ENCODE peak calls at places on chromosome 3, in ten cellular contexts. F is H9, T is fibroblast of lung, N is brain microvascular endothelial cell, O is IMR-90, V is adrenal gland, K is lower lobe of right lung, S is HCT116, I is heart right ventricle, D is tibial artery. P is an unnamed sample.

GRCh38 chr3:72134989-72135451 is 350.1 kb upstream of the PROK2 start:
- DNase-seq in S (no peak), V (no peak), N (no peak), I (no peak), D (no peak), T (no peak), O (no peak), F (no peak), K (no peak), P (no peak)

GRCh38 chr3:174462908-174463307 is 396.2 kb upstream of the NAALADL2 start:
- DNase-seq in T (no peak), K (no peak), N (no peak), I (no peak), D (no peak), V (no peak), F (no peak), O (peak; percentile 38), S (no peak), P (no peak)

GRCh38 chr3:170517251-170517945 is 68.5 kb downstream of the SLC7A14 start:
- DNase-seq in I (no peak), O (no peak), S (no peak), N (no peak), K (no peak), V (no peak), D (no peak), T (no peak), F (no peak), P (no peak)

GRCh38 chr3:43796041-43796596 is 105.4 kb downstream of the ABHD5 start:
- DNase-seq in V (no peak), T (no peak), F (no peak), O (no peak), D (no peak), K (no peak), I (no peak), N (no peak), S (no peak), P (peak; percentile 7)

GRCh38 chr3:44845528-44846520 is 15.9 kb upstream of the TMEM42 start:
- DNase-seq in O (peak; percentile 59), I (no peak), K (no peak), S (no peak), N (peak; percentile 57), V (peak; percentile 74), T (no peak), F (no peak), D (no peak), P (no peak)

GRCh38 chr3:79183496-79183895 is 584.3 kb downstream of the ROBO1 start:
- DNase-seq in T (no peak), O (no peak), S (no peak), F (no peak), V (no peak), K (no peak), N (no peak), D (no peak), I (no peak), P (no peak)

GRCh38 chr3:68893600-68894239 is 38.6 kb downstream of the TAFA4 start:
- DNase-seq in T (peak; percentile 65), O (peak; percentile 44), V (no peak), D (no peak), K (no peak), I (no peak), F (no peak), N (peak; percentile 18), S (no peak), P (peak; percentile 2)

GRCh38 chr3:36738701-36739100 is 25.7 kb downstream of the DCLK3 start:
- DNase-seq in D (no peak), O (no peak), T (peak; percentile 8), K (no peak), I (peak; percentile 84), V (no peak), N (peak; percentile 47), S (no peak), F (no peak), P (no peak)

GRCh38 chr3:184848934-184849333 is 37.0 kb downstream of the VPS8 start:
- DNase-seq in N (no peak), V (no peak), F (no peak), D (no peak), O (no peak), T (no peak), K (no peak), S (no peak), I (no peak), P (no peak)

GRCh38 chr3:109373933-109374332 is 36.6 kb upstream of the DPPA4 start:
- DNase-seq in O (no peak), F (no peak), K (no peak), D (no peak), T (no peak), S (no peak), V (no peak), I (no peak), N (no peak), P (no peak)

GRCh38 chr3:123872621-123873020 is 11.5 kb downstream of the MYLK start:
- DNase-seq in D (no peak), N (no peak), V (no peak), K (no peak), T (no peak), F (no peak), I (no peak), O (no peak), S (no peak), P (no peak)

GRCh38 chr3:29694331-29694730 is 413.5 kb downstream of the RBMS3 start:
- DNase-seq in S (no peak), F (no peak), O (no peak), N (no peak), T (no peak), V (no peak), D (no peak), I (no peak), K (no peak), P (no peak)

GRCh38 chr3:9779721-9780450 is 10.1 kb upstream of the CAMK1 start:
- DNase-seq in T (no peak), K (peak; percentile 57), V (no peak), N (no peak), O (no peak), I (no peak), S (no peak), D (no peak), F (no peak), P (no peak)

GRCh38 chr3:139225551-139225950 is 118.3 kb upstream of the MRPS22 start:
- DNase-seq in O (peak; percentile 15), F (no peak), V (peak; percentile 26), I (no peak), S (no peak), N (no peak), K (no peak), T (no peak), D (no peak), P (no peak)

GRCh38 chr3:147654827-147655226 is 245.7 kb downstream of the ZIC1 start:
- DNase-seq in K (no peak), S (no peak), F (no peak), O (no peak), T (peak; percentile 34), D (no peak), V (no peak), I (no peak), N (peak; percentile 33), P (no peak)

GRCh38 chr3:122864498-122864897 is 69.6 kb downstream of the SLC49A4 start:
- DNase-seq in D (no peak), N (no peak), V (no peak), O (no peak), K (no peak), F (no peak), S (no peak), T (no peak), I (no peak), P (no peak)

GRCh38 chr3:36763850-36764703 is at the start of gene DCLK3:
- DNase-seq in V (no peak), K (no peak), S (no peak), F (peak; percentile 48), T (no peak), N (no peak), O (no peak), I (peak; percentile 38), D (no peak), P (no peak)

DNA sequence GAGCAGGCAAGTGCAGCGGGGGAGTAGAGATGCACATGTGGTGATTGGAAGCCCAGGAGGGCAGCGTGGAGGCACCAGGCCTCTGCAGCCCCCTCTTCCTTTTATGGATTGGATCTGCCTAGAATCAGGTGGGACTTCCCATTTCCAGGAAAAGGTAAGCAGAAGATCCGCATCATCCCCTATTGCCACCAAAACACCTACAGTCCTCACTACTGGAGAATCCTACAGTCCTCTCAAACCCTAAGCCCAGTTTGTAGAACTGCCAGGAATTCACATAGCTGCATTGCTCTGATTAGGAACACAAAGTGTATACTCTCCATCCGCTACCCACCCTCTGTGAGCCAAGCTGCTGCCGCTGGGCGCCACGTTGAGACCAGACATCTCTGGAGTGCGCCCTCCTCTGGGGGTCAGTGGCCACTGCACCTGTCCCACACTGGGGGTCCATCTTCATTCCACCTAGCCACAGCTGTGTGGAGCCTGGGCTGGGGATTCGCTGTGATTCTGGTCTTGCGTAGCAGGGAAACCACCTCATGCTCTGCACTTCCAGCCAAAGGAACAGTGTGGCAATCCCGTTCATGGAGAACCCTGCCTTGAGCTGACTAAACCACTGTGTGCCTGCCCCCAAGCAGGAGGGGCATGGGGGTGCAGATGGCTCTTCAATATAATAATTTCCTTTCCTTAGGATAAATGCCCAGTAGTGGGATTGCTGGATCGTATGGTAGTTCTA is 88.9 kb upstream of the PTX3 start:
- DNase-seq in F (peak; percentile 89), V (no peak), S (no peak), D (no peak), O (no peak), I (no peak), T (no peak), N (no peak), K (no peak), P (no peak)
- TF ChIP-seq CTCF in F (peak; percentile 93), V (no peak), S (peak; percentile 65), D (no peak), O (no peak), I (no peak), T (peak; percentile 10), N (peak; percentile 62), K (no peak), P (peak; percentile 22)

GRCh38 chr3:116226245-116226644 is 219.0 kb downstream of the LSAMP start:
- DNase-seq in V (no peak), T (no peak), F (no peak), I (no peak), S (no peak), N (no peak), D (no peak), O (no peak), K (no peak), P (no peak)
- H3K27ac ChIP-seq in V (no peak overlapping the region), T (no peak overlapping the region), F (no peak overlapping the region), I (no peak overlapping the region), S (no peak overlapping the region), N (no peak overlapping the region), D (no peak overlapping the region), O (no peak overlapping the region), K (no peak overlapping the region), P (no peak overlapping the region)

DNA sequence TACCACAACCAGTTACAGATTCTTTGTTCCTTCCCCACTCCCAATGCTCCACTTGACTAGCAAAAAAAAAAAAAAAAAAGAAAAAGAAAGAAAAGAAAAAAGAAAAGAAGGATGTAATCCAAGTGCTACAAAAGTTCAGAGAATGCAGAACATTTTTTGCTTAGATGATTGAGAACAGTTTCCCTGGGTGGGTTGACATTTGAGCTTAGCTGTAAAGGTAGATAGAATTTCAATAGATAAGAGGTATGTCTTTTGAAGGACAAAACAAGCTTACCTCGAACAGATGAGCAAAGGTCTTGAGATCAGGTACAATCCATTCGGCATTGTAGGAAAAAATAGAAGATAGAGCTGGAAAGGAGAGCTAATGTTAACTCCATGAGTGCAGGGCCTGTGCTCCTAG is 344.6 kb upstream of the NECTIN3 start:
- DNase-seq in I (no peak), V (no peak), K (no peak), S (no peak), F (no peak), D (no peak), O (no peak), N (no peak), T (no peak), P (no peak)
- TF ChIP-seq CTCF in I (no peak), V (no peak), K (no peak), S (no peak), F (no peak), D (no peak), O (no peak), N (no peak), T (no peak), P (no peak)

GRCh38 chr3:149576071-149576564 is 81.7 kb downstream of the WWTR1 start:
- DNase-seq in K (no peak), O (peak; percentile 99), I (no peak), F (peak; percentile 62), S (peak; percentile 86), N (peak; percentile 92), T (peak; percentile 97), V (peak; percentile 51), D (no peak), P (peak; percentile 83)
- H3K27ac ChIP-seq in K (peak overlapping the region; percentile 72), O (peak overlapping the region; percentile 92), I (peak overlapping the region; percentile 69), F (peak overlapping the region; percentile 2), S (peak overlapping the region; percentile 99), N (peak overlapping the region; percentile 92), T (peak overlapping the region; percentile 100), V (peak overlapping the region; percentile 80), D (peak overlapping the region; percentile 72), P (peak overlapping the region; percentile 96)